ENCODE peak calls at places on chromosomes 4 and X, in seven cellular contexts. G is occipital lobe; E is CD8-positive, alpha-beta memory T cell; T is stimulated activated CD4-positive, alpha-beta T cell treated with anti-CD3 and anti-CD28 coated beads, Interleukin-1b, Interleukin-23, amount 100 ng/mL, for 1 hour; I is ascending aorta; D is sigmoid colon; W is lung microvascular endothelial cell. S is an unnamed sample.

GRCh38 chr4:1778642-1779392 is 14.3 kb upstream of the FGFR3 start:
- DNase-seq in G (no peak), E (no peak), T (no peak), I (no peak), D (no peak), W (no peak), S (no peak)

GRCh38 chrX:37685452-37686347 is at the start of gene XK:
- DNase-seq in G (peak), E (peak), T (no peak), I (no peak), D (peak), W (peak), S (no peak)

GRCh38 chr4:105022811-105023667 is 123.6 kb upstream of the TET2 start:
- DNase-seq in G (no peak), E (no peak), T (no peak), I (no peak), D (no peak), W (peak), S (peak)

GRCh38 chr4:118992149-118992548 is 103.5 kb downstream of the SYNPO2 start:
- DNase-seq in G (no peak), E (no peak), T (no peak), I (no peak), D (no peak), W (no peak), S (no peak)

GRCh38 chrX:85828771-85829170 is 218.6 kb downstream of the CHM start:
- DNase-seq in G (no peak), E (no peak), T (no peak), I (no peak), D (no peak), W (no peak), S (no peak)

GRCh38 chrX:12929701-12930100 is 23.3 kb downstream of the TLR8 start:
- DNase-seq in G (no peak), E (no peak), T (no peak), I (no peak), D (no peak), W (no peak), S (no peak)

GRCh38 chr4:158588777-158589176 is 67.1 kb downstream of the RXFP1 start:
- DNase-seq in G (no peak), E (no peak), T (no peak), I (no peak), D (no peak), W (no peak), S (no peak)

GRCh38 chrX:679161-679979 is 48.8 kb downstream of the SHOX start:
- DNase-seq in G (no peak), E (no peak), T (no peak), I (no peak), D (no peak), W (no peak), S (no peak)

GRCh38 chr4:153514001-153514526 is 47.9 kb downstream of the TMEM131L start:
- DNase-seq in G (no peak), E (no peak), T (no peak), I (no peak), D (no peak), W (peak), S (peak)

GRCh38 chrX:56498756-56499155 is 64.7 kb upstream of the UBQLN2 start:
- DNase-seq in G (no peak), E (no peak), T (no peak), I (no peak), D (no peak), W (no peak), S (no peak)

GRCh38 chrX:128365523-128365922 is 313.3 kb upstream of the ACTRT1 start:
- DNase-seq in G (no peak), E (no peak), T (no peak), I (no peak), D (no peak), W (no peak), S (no peak)

GRCh38 chr4:89562715-89563114 is 255.1 kb upstream of the GPRIN3 start:
- DNase-seq in G (no peak), E (no peak), T (no peak), I (no peak), D (no peak), W (no peak), S (no peak)

GRCh38 chr4:151681085-151681484 is 79.7 kb downstream of the GATB start:
- DNase-seq in G (no peak), E (no peak), T (no peak), I (no peak), D (no peak), W (no peak), S (no peak)

GRCh38 chr4:1008840-1009646 is 2.4 kb upstream of the FGFRL1 start:
- DNase-seq in G (no peak), E (peak), T (no peak), I (no peak), D (peak), W (no peak), S (no peak)

GRCh38 chr4:88709989-88710388 is 12.4 kb upstream of the NAP1L5 start:
- DNase-seq in G (no peak), E (no peak), T (no peak), I (no peak), D (no peak), W (no peak), S (no peak)

GRCh38 chr4:76897522-76898384 is at the start of gene SOWAHB:
- DNase-seq in G (no peak), E (no peak), T (no peak), I (no peak), D (no peak), W (peak), S (no peak)

GRCh38 chr4:77432702-77433101 is 172.9 kb upstream of the CXCL13 start:
- DNase-seq in G (no peak), E (no peak), T (no peak), I (no peak), D (no peak), W (no peak), S (no peak)

GRCh38 chr4:113236916-113237315 is 187.5 kb downstream of the ANK2 start:
- DNase-seq in G (no peak), E (no peak), T (no peak), I (no peak), D (no peak), W (no peak), S (no peak)

GRCh38 chr4:7134737-7135388 is 57.5 kb upstream of the SORCS2 start:
- DNase-seq in G (no peak), E (no peak), T (no peak), I (no peak), D (peak), W (peak), S (peak)

GRCh38 chrX:130268500-130269170 is at the start of gene ZNF280C:
- DNase-seq in G (peak), E (peak), T (peak), I (peak), D (peak), W (peak), S (peak)

GRCh38 chr4:3291411-3291968 is 1.3 kb upstream of the RGS12 start:
- DNase-seq in G (no peak), E (no peak), T (no peak), I (no peak), D (no peak), W (no peak), S (no peak)

GRCh38 chr4:56686537-56687231 is 5.6 kb upstream of the HOPX start:
- DNase-seq in G (no peak), E (no peak), T (no peak), I (no peak), D (no peak), W (no peak), S (no peak)

GRCh38 chrX:38458071-38458470 is 103.3 kb upstream of the TSPAN7 start:
- DNase-seq in G (no peak), E (no peak), T (no peak), I (no peak), D (no peak), W (no peak), S (no peak)

GRCh38 chr4:169861592-169861991 is 103.8 kb upstream of the HPF1 start:
- DNase-seq in G (no peak), E (no peak), T (no peak), I (no peak), D (no peak), W (no peak), S (no peak)

GRCh38 chr4:66048861-66049260 is 378.6 kb upstream of the EPHA5 start:
- DNase-seq in G (no peak), E (no peak), T (no peak), I (no peak), D (no peak), W (no peak), S (no peak)

GRCh38 chrX:17226736-17227135 is 148.3 kb upstream of the NHS start:
- DNase-seq in G (no peak), E (no peak), T (no peak), I (no peak), D (no peak), W (no peak), S (no peak)

GRCh38 chrX:67724359-67725110 is 180.7 kb downstream of the AR start:
- DNase-seq in G (no peak), E (no peak), T (no peak), I (no peak), D (no peak), W (no peak), S (no peak)

GRCh38 chrX:103330601-103331397 is 760 bp downstream of the TCEAL7 start:
- DNase-seq in G (peak), E (no peak), T (no peak), I (no peak), D (peak), W (no peak), S (no peak)

GRCh38 chrX:128634754-128635153 is 582.6 kb upstream of the ACTRT1 start:
- DNase-seq in G (no peak), E (no peak), T (no peak), I (no peak), D (no peak), W (no peak), S (no peak)

GRCh38 chr4:30789219-30789671 is 69.1 kb downstream of the PCDH7 start:
- DNase-seq in G (no peak), E (no peak), T (no peak), I (no peak), D (no peak), W (no peak), S (no peak)

GRCh38 chr4:10305816-10306215 is 151.4 kb downstream of the ZNF518B start:
- DNase-seq in G (no peak), E (no peak), T (no peak), I (no peak), D (no peak), W (no peak), S (no peak)

GRCh38 chr4:1043658-1044468 is 32.4 kb downstream of the FGFRL1 start:
- DNase-seq in G (peak), E (no peak), T (no peak), I (peak), D (peak), W (peak), S (peak)

GRCh38 chrX:24676403-24677024 is 17.2 kb upstream of the POLA1 start:
- DNase-seq in G (no peak), E (no peak), T (no peak), I (no peak), D (no peak), W (peak), S (no peak)

GRCh38 chr4:112109455-112110425 is 35.5 kb upstream of the FAM241A start:
- DNase-seq in G (no peak), E (no peak), T (no peak), I (no peak), D (no peak), W (peak), S (no peak)

GRCh38 chrX:43239356-43239755 is 416.7 kb upstream of the MAOA start:
- DNase-seq in G (no peak), E (no peak), T (no peak), I (no peak), D (no peak), W (no peak), S (no peak)

GRCh38 chrX:5458300-5458699 is 770.4 kb downstream of the NLGN4X start:
- DNase-seq in G (no peak), E (no peak), T (no peak), I (no peak), D (no peak), W (no peak), S (no peak)

GRCh38 chr4:152640058-152640921 is 39.5 kb downstream of the TMEM154 start:
- DNase-seq in G (no peak), E (no peak), T (no peak), I (no peak), D (no peak), W (peak), S (peak)

GRCh38 chr4:168859888-168860694 is 150.0 kb downstream of the CBR4 start:
- DNase-seq in G (no peak), E (no peak), T (no peak), I (no peak), D (no peak), W (no peak), S (no peak)

S was measured in HS-27A.